ENCODE peak calls at places on chromosomes 11 and 22, in eight cellular contexts. T is cardiac fibroblast; B is activated CD4-positive, alpha-beta T cell treated with anti-CD3 and anti-CD28 coated beads, Interleukin-2, amount 10 ng/mL, durations not matched to agents 7 days and 5 days; O is GDM1; D is T-helper 2 cell; V is germinal center; Z is cerebellum; G is EH. P is an unnamed sample.

GRCh38 chr11:110026823-110027626 is 66.2 kb upstream of the ZC3H12C start:
- DNase-seq in Z (no peak), B (no peak), V (peak), G (no peak), D (no peak), O (peak), T (no peak), P (no peak)

GRCh38 chr11:69674267-69674885 is 777 bp downstream of the LTO1 start:
- DNase-seq in O (no peak), G (peak), V (no peak), T (peak), D (peak), B (peak), Z (no peak), P (no peak)

GRCh38 chr22:25048659-25049657 is 96.4 kb downstream of the KIAA1671 start:
- DNase-seq in O (peak), V (peak), Z (peak), T (peak), B (peak), D (peak), G (peak), P (peak)

GRCh38 chr11:62880231-62880802 is 379 bp upstream of the SLC3A2 start:
- DNase-seq in D (no peak), Z (no peak), G (peak), B (no peak), T (peak), O (peak), V (peak), P (no peak)

GRCh38 chr11:114190630-114191029 is 105.6 kb upstream of the NNMT start:
- DNase-seq in Z (no peak), V (no peak), D (no peak), G (no peak), T (no peak), O (no peak), B (no peak), P (no peak)

GRCh38 chr11:130118636-130119387 is 40.8 kb upstream of the ST14 start:
- DNase-seq in B (peak), V (peak), T (no peak), D (peak), Z (no peak), G (no peak), O (no peak), P (no peak)

GRCh38 chr22:38867124-38867455 is 4.9 kb downstream of the CBX6 start:
- DNase-seq in Z (no peak), B (no peak), T (no peak), G (no peak), V (no peak), D (no peak), O (no peak), P (no peak)

GRCh38 chr11:77560605-77561004 is 29.1 kb upstream of the AQP11 start:
- DNase-seq in D (no peak), B (no peak), V (no peak), T (peak), G (peak), O (no peak), Z (no peak), P (no peak)

GRCh38 chr11:66243816-66244215 is 24.6 kb upstream of the RAB1B start:
- DNase-seq in D (peak), O (no peak), V (no peak), Z (no peak), T (no peak), B (no peak), G (no peak), P (no peak)

GRCh38 chr11:19915808-19916207 is 203.2 kb downstream of the NAV2 start:
- DNase-seq in T (no peak), V (no peak), D (no peak), B (no peak), G (no peak), Z (no peak), O (no peak), P (no peak)

GRCh38 chr11:128620306-128621175 is 33.2 kb upstream of the ETS1 start:
- DNase-seq in V (no peak), Z (no peak), G (peak), O (peak), B (no peak), D (no peak), T (peak), P (no peak)

GRCh38 chr22:36299295-36299694 is 46.4 kb downstream of the APOL1 start:
- DNase-seq in G (no peak), Z (no peak), T (no peak), V (no peak), B (no peak), O (no peak), D (no peak), P (no peak)

GRCh38 chr11:47944555-47945128 is 35.7 kb upstream of the PTPRJ start:
- DNase-seq in D (no peak), O (no peak), B (no peak), T (peak), G (no peak), V (no peak), Z (no peak), P (no peak)

GRCh38 chr11:116379185-116379828 is 393.5 kb downstream of the BUD13 start:
- DNase-seq in O (no peak), Z (no peak), V (no peak), T (peak), B (peak), G (peak), D (peak), P (no peak)

GRCh38 chr11:119529936-119530335 is 107.0 kb upstream of the THY1 start:
- DNase-seq in T (no peak), V (no peak), G (no peak), Z (peak), D (no peak), B (no peak), O (no peak), P (no peak)

GRCh38 chr11:63908631-63909491 is 8.1 kb downstream of the RCOR2 start:
- DNase-seq in O (no peak), B (no peak), V (no peak), D (no peak), Z (peak), G (no peak), T (no peak), P (no peak)

GRCh38 chr11:70729949-70730348 is 331.6 kb downstream of the CTTN start:
- DNase-seq in T (no peak), G (no peak), V (no peak), Z (no peak), D (no peak), O (no peak), B (no peak), P (no peak)

GRCh38 chr11:71461696-71462095 is 8.7 kb downstream of the NADSYN1 start:
- DNase-seq in O (no peak), D (no peak), G (no peak), Z (no peak), B (no peak), T (no peak), V (no peak), P (no peak)

GRCh38 chr11:7668911-7669310 is 4.4 kb downstream of the CYB5R2 start:
- DNase-seq in T (peak), O (no peak), G (no peak), D (no peak), Z (no peak), B (no peak), V (no peak), P (no peak)

GRCh38 chr11:9982127-9982795 is 311.8 kb downstream of the SBF2 start:
- DNase-seq in D (no peak), O (no peak), T (peak), V (no peak), B (no peak), Z (no peak), G (peak), P (no peak)

GRCh38 chr11:118610773-118611432 is 3.5 kb downstream of the PHLDB1 start:
- DNase-seq in T (peak), D (peak), G (peak), O (no peak), B (peak), V (peak), Z (peak), P (no peak)

GRCh38 chr11:109853156-109853776 is 239.9 kb upstream of the ZC3H12C start:
- DNase-seq in O (peak), G (peak), Z (no peak), D (peak), V (peak), T (peak), B (peak), P (no peak)

GRCh38 chr11:111983187-111983986 is 41.8 kb upstream of the DLAT start:
- DNase-seq in D (no peak), V (no peak), T (no peak), O (no peak), G (peak), Z (no peak), B (no peak), P (no peak)

GRCh38 chr11:76662656-76663460 is 7.7 kb downstream of the LRRC32 start:
- DNase-seq in T (no peak), O (no peak), G (no peak), B (no peak), Z (no peak), V (no peak), D (no peak), P (no peak)

P was measured in NCI-H2227 treated with DMSO at 0.1 percent for 48 hours.